ENCODE peak calls at places on chromosome 5, in seven cellular contexts. D is BE2C, P is HT-29, M is A172, Y is PC-3, N is AG09309, H is ecto neural progenitor cell. I is an unnamed sample.

GRCh38 chr5:150511641-150512367 is 3.9 kb downstream of the NDST1 start:
- DNase-seq in D (peak; percentile 76), P (peak; percentile 49), M (peak; percentile 92), Y (peak; percentile 66), N (peak; percentile 59), H (peak; percentile 80), I (no peak)

GRCh38 chr5:177545487-177546261 is 8.7 kb downstream of the FAM193B start:
- DNase-seq in D (no peak), P (no peak), M (no peak), Y (no peak), N (peak; percentile 83), H (no peak), I (peak; percentile 81)

GRCh38 chr5:72246954-72247442 is 73.0 kb downstream of the MRPS27 start:
- DNase-seq in D (no peak), P (no peak), M (peak; percentile 41), Y (peak; percentile 63), N (no peak), H (no peak), I (no peak)

GRCh38 chr5:140321796-140322195 is 18.9 kb upstream of the PFDN1 start:
- DNase-seq in D (no peak), P (no peak), M (no peak), Y (no peak), N (no peak), H (no peak), I (no peak)

GRCh38 chr5:36444582-36444999 is 142.9 kb upstream of the RANBP3L start:
- DNase-seq in D (no peak), P (no peak), M (peak; percentile 35), Y (peak; percentile 86), N (no peak), H (no peak), I (no peak)

GRCh38 chr5:58922392-58923171 is 339.7 kb downstream of the RAB3C start:
- DNase-seq in D (no peak), P (no peak), M (no peak), Y (peak; percentile 58), N (no peak), H (no peak), I (no peak)

GRCh38 chr5:9898319-9898718 is 268.2 kb upstream of the TAS2R1 start:
- DNase-seq in D (peak; percentile 60), P (peak; percentile 64), M (peak; percentile 40), Y (peak; percentile 85), N (peak; percentile 11), H (no peak), I (peak; percentile 70)

GRCh38 chr5:173410459-173411233 is 82.4 kb upstream of the STC2 start:
- DNase-seq in D (no peak), P (no peak), M (no peak), Y (no peak), N (no peak), H (no peak), I (no peak)